ENCODE peak calls at places on chromosomes 5 and 9, in eight cellular contexts. Z, H, R, I, Y, X, Q and P are unnamed samples.

GRCh38 chr5:68315679-68316271 is 100.2 kb downstream of the PIK3R1 start:
- DNase-seq in Z (no peak), H (peak), R (no peak), I (no peak), Y (no peak), X (no peak), Q (no peak), P (no peak)

GRCh38 chr5:133164759-133165158 is 112.9 kb downstream of the HSPA4 start:
- DNase-seq in Z (no peak), H (no peak), R (no peak), I (no peak), Y (no peak), X (no peak), Q (no peak), P (no peak)

GRCh38 chr5:66757219-66757833 is 161.1 kb downstream of the MAST4 start:
- DNase-seq in Z (peak), H (peak), R (peak), I (no peak), Y (peak), X (peak), Q (no peak), P (peak)

GRCh38 chr5:115179959-115180709 is 10.4 kb upstream of the TRIM36 start:
- DNase-seq in Z (peak), H (peak), R (peak), I (peak), Y (peak), X (peak), Q (no peak), P (peak)

GRCh38 chr9:37422289-37423104 is at the start of gene GRHPR:
- DNase-seq in Z (peak), H (peak), R (peak), I (peak), Y (peak), X (peak), Q (peak), P (peak)

GRCh38 chr9:93099551-93100264 is 3.7 kb downstream of the CARD19 start:
- DNase-seq in Z (no peak), H (peak), R (no peak), I (no peak), Y (no peak), X (no peak), Q (peak), P (no peak)

GRCh38 chr5:83009408-83009807 is 67.8 kb downstream of the TMEM167A start:
- DNase-seq in Z (no peak), H (no peak), R (no peak), I (no peak), Y (no peak), X (no peak), Q (no peak), P (no peak)

GRCh38 chr9:37650873-37651768 is at the start of gene FRMPD1:
- DNase-seq in Z (peak), H (peak), R (peak), I (peak), Y (peak), X (peak), Q (peak), P (peak)

GRCh38 chr9:68599826-68600225 is 59.1 kb upstream of the TMEM252 start:
- DNase-seq in Z (no peak), H (no peak), R (no peak), I (no peak), Y (no peak), X (no peak), Q (no peak), P (no peak)

GRCh38 chr5:172940242-172941066 is 18.8 kb upstream of the RPL26L1 start:
- DNase-seq in Z (no peak), H (no peak), R (no peak), I (no peak), Y (no peak), X (no peak), Q (no peak), P (no peak)

GRCh38 chr5:170283296-170283695 is 14.3 kb downstream of the LCP2 start:
- DNase-seq in Z (no peak), H (no peak), R (no peak), I (no peak), Y (no peak), X (no peak), Q (no peak), P (no peak)

GRCh38 chr9:134768332-134769083 is 112.1 kb upstream of the FCN2 start:
- DNase-seq in Z (no peak), H (no peak), R (no peak), I (no peak), Y (no peak), X (peak), Q (peak), P (no peak)

GRCh38 chr9:31839273-31839672 is 545.2 kb upstream of the ACO1 start:
- DNase-seq in Z (peak), H (no peak), R (peak), I (peak), Y (no peak), X (peak), Q (no peak), P (peak)

GRCh38 chr9:76459691-76460635 is 981 bp downstream of the GCNT1 start:
- DNase-seq in Z (peak), H (peak), R (peak), I (peak), Y (peak), X (peak), Q (no peak), P (peak)

GRCh38 chr9:115671911-115672310 is 481.7 kb upstream of the PAPPA start:
- DNase-seq in Z (no peak), H (no peak), R (no peak), I (no peak), Y (no peak), X (no peak), Q (no peak), P (no peak)

GRCh38 chr5:76257897-76258296 is 145.2 kb upstream of the IQGAP2 start:
- DNase-seq in Z (no peak), H (no peak), R (no peak), I (no peak), Y (no peak), X (no peak), Q (no peak), P (no peak)

GRCh38 chr5:160672521-160672920 is 179.5 kb downstream of the ATP10B start:
- DNase-seq in Z (no peak), H (no peak), R (no peak), I (no peak), Y (no peak), X (no peak), Q (no peak), P (no peak)

GRCh38 chr9:92634712-92635605 is 35.0 kb downstream of the IPPK start:
- DNase-seq in Z (peak), H (peak), R (peak), I (peak), Y (peak), X (peak), Q (peak), P (peak)

GRCh38 chr5:71957431-71957934 is 149.8 kb upstream of the MAP1B start:
- DNase-seq in Z (no peak), H (no peak), R (no peak), I (no peak), Y (no peak), X (no peak), Q (no peak), P (no peak)

GRCh38 chr9:130576176-130576575 is 3.2 kb upstream of the FUBP3 start:
- DNase-seq in Z (no peak), H (no peak), R (no peak), I (no peak), Y (no peak), X (peak), Q (no peak), P (no peak)

GRCh38 chr5:59745422-59745863 is 148.1 kb downstream of the PDE4D start:
- DNase-seq in Z (peak), H (peak), R (peak), I (peak), Y (peak), X (no peak), Q (peak), P (peak)

GRCh38 chr5:174731214-174732039 is 7.0 kb downstream of the MSX2 start:
- DNase-seq in Z (no peak), H (no peak), R (no peak), I (no peak), Y (no peak), X (no peak), Q (no peak), P (no peak)
- H3K4me3 ChIP-seq in Z (no peak), H (no peak), R (no peak), I (no peak), Y (no peak), X (no peak), Q (no peak), P (no peak)

DNA sequence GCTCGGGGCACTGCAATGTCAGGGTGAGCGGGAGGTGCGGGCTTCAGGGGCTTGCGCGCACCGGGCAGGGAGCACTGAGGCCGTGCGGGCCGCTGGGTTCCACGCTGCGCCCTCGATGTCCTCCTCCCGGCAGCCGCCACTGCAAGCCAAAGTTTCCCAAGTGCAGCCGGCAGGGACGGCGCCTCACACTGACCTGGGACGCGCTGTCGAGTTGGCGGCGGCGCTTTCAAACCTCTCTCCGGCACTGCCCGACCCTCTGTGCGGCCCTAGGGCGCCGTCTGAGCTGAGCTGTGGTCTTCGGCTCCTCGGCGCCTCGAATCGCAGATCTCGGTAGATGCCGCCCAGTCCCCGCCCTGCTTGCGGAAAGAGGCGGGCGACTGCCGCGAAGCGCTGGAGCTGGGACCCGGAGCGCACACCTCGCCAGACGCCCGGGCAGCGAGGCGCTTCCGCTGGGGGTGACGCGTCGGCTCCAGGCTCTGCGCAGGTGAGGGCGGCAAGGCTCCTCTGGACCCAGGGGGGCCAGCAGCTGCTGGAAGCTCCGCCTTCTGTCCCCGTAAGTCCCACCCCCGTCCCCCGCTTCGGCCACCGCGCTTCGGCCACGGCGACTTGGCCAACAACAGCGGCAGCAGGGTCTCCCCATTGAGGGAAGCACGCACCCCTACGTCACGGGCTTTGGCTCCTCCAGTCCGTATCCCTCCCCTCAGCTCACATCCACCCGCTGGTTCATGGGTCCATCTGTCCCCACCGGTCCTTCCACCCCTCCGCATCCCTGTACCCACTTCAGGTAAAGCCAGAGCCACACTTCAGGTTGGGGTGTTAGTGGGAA is at the start of gene ANKRD34B:
- DNase-seq in Z (peak), H (no peak), R (no peak), I (peak), Y (no peak), X (no peak), Q (no peak), P (peak)
- H3K4me3 ChIP-seq in Z (peak), H (no peak), R (peak), I (peak), Y (peak), X (no peak), Q (peak), P (peak)

DNA sequence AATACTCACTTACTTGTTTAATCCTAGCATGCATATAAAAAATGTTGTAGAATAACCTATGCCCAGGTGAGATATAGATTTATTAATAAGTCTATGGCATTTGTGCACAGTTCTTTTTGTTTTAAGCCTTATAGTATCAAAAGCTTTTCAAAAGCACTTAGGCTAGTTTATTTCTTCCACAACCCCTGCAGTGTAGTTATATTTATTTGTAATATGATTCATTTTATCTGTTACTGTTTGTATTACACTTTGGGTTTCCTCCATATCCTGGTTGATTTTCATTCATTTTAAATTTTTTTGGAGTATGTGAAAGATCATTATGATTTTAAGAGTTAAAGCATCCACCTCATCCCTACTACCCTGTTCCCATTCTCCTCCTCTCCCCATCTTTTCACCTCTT is 18.8 kb upstream of the ARHGEF28 start:
- DNase-seq in Z (no peak), H (no peak), R (no peak), I (no peak), Y (no peak), X (no peak), Q (no peak), P (no peak)
- H3K4me3 ChIP-seq in Z (no peak), H (no peak), R (no peak), I (no peak), Y (no peak), X (no peak), Q (no peak), P (no peak)

GRCh38 chr5:51389326-51389581 is 6.0 kb downstream of the ISL1 start:
- DNase-seq in Z (no peak), H (no peak), R (no peak), I (no peak), Y (no peak), X (no peak), Q (no peak), P (no peak)
- H3K4me3 ChIP-seq in Z (no peak), H (no peak), R (no peak), I (no peak), Y (no peak), X (no peak), Q (no peak), P (no peak)

DNA sequence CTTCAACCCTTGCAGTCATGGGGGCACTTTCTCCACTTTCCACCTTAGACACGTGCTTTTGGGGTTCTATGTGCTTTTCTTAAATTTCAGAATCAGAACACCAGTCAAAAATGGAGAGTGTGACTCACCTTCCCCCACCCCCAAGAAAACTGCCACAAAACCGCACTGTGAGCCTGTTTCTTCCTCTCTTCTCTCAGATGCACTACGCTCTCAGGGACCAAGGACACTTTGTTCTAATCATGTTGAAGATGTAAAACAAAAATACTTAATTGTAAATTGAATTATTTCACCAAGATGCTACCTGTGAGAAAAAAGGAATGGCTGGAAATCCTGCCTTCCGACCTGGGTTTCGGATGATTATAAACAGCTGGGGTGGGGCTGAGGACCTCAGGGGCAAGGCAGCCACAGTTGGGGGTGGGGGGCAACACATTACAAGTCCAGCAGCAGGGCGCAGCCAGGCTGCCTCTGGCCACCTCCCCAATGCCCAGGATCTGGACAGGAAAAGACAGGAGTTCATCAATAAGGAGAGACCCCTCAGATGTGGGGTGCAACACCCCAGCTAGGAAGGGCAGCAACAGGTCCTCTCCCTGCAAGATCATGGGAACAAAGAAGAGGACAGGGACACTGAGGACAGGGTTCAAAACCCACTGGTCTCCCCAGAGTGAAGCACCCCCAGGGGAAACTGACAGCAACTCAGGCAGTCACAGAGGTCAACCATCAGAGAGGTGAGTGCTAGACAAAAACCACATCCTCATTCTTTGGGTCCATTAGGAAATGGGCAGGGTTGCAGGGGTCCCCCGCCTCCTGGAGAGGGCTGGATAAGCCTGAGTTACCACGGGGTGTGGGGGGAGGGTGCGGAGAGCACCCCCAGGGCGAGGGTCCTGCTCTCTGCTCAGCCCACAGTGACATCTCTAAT is 33.7 kb downstream of the SEMA4D start:
- DNase-seq in Z (no peak), H (peak), R (no peak), I (no peak), Y (no peak), X (peak), Q (no peak), P (no peak)
- H3K4me3 ChIP-seq in Z (no peak), H (no peak), R (no peak), I (no peak), Y (no peak), X (peak), Q (no peak), P (no peak)

DNA sequence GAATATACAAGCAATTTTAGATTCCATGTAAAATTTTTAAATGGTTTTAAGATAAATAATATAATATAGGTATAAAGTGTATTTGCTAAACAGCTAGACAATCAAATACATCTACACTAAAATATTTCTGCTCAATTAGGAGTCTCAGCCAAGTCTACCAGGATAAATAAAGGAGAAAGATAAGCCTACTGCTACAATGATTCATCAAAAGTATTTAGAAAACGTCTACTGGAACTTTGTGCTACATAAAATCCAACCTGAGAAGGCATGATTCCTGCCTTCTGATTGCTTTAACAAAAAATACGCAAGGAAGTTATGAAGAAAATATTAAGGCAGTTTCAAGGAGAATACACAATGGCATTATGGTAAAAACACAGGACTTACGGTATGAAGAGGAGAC is 570.6 kb downstream of the EFNA5 start:
- DNase-seq in Z (no peak), H (no peak), R (no peak), I (no peak), Y (no peak), X (no peak), Q (no peak), P (no peak)
- H3K4me3 ChIP-seq in Z (no peak), H (no peak), R (no peak), I (no peak), Y (no peak), X (no peak), Q (no peak), P (no peak)